ENCODE peak calls at places on chromosomes 2 and 18, in ten cellular contexts. W is fibroblast of lung, B is left ventricle myocardium inferior, C is epithelial cell of esophagus, D is spleen, K is neural progenitor cell, U is ovary, P is WTC11, O is HCT116, H is GM10248. F is an unnamed sample.

GRCh38 chr2:41735446-41735845 is 312.4 kb upstream of the PKDCC start:
- DNase-seq in W (no peak), B (no peak), C (no peak), D (no peak), K (no peak), U (no peak), P (no peak), O (no peak), H (no peak), F (no peak)

GRCh38 chr2:42136832-42137821 is 32.0 kb upstream of the EML4 start:
- DNase-seq in W (peak; percentile 63), B (no peak), C (no peak), D (no peak), K (no peak), U (no peak), P (no peak), O (no peak), H (no peak), F (no peak)

GRCh38 chr2:146081459-146081858 is 1561.5 kb upstream of the ZEB2 start:
- DNase-seq in W (no peak), B (no peak), C (no peak), D (no peak), K (no peak), U (no peak), P (no peak), O (no peak), H (no peak), F (no peak)

GRCh38 chr2:118913131-118913804 is 28.7 kb upstream of the MARCO start:
- DNase-seq in W (no peak), B (no peak), C (peak; percentile 27), D (no peak), K (no peak), U (no peak), P (no peak), O (no peak), H (no peak), F (no peak)

GRCh38 chr2:16250886-16251285 is 310.5 kb downstream of the MYCN start:
- DNase-seq in W (no peak), B (no peak), C (no peak), D (no peak), K (no peak), U (no peak), P (no peak), O (no peak), H (no peak), F (no peak)

GRCh38 chr18:10113156-10114022 is 199.6 kb downstream of the VAPA start:
- DNase-seq in W (no peak), B (no peak), C (no peak), D (no peak), K (no peak), U (no peak), P (no peak), O (no peak), H (no peak), F (no peak)

GRCh38 chr2:190136825-190137224 is 74.3 kb upstream of the MSTN start:
- DNase-seq in W (no peak), B (no peak), C (no peak), D (no peak), K (no peak), U (no peak), P (no peak), O (no peak), H (no peak), F (no peak)

GRCh38 chr2:110858993-110859770 is 126.8 kb downstream of the ACOXL start:
- DNase-seq in W (no peak), B (no peak), C (no peak), D (no peak), K (peak; percentile 35), U (no peak), P (no peak), O (no peak), H (no peak), F (no peak)

GRCh38 chr2:136254681-136255080 is 136.7 kb upstream of the CXCR4 start:
- DNase-seq in W (no peak), B (no peak), C (no peak), D (no peak), K (no peak), U (no peak), P (no peak), O (no peak), H (no peak), F (no peak)

GRCh38 chr2:136255127-136255526 is 137.2 kb upstream of the CXCR4 start:
- DNase-seq in W (no peak), B (no peak), C (no peak), D (no peak), K (no peak), U (no peak), P (no peak), O (no peak), H (no peak), F (no peak)

GRCh38 chr2:136253288-136254004 is 135.5 kb upstream of the CXCR4 start:
- DNase-seq in W (no peak), B (peak; percentile 37), C (no peak), D (peak; percentile 88), K (no peak), U (no peak), P (no peak), O (no peak), H (no peak), F (no peak)

GRCh38 chr2:136257893-136258292 is 139.9 kb upstream of the CXCR4 start:
- DNase-seq in W (no peak), B (no peak), C (no peak), D (no peak), K (no peak), U (no peak), P (no peak), O (no peak), H (no peak), F (no peak)

GRCh38 chr2:136255648-136256461 is 137.9 kb upstream of the CXCR4 start:
- DNase-seq in W (no peak), B (no peak), C (peak; percentile 15), D (peak; percentile 84), K (no peak), U (no peak), P (no peak), O (no peak), H (no peak), F (no peak)
- TF ChIP-seq CTCF in W (no peak), B (no peak), C (peak; percentile 18), D (no peak), K (no peak), U (no peak), P (no peak), O (no peak), H (no peak), F (no peak)

DNA sequence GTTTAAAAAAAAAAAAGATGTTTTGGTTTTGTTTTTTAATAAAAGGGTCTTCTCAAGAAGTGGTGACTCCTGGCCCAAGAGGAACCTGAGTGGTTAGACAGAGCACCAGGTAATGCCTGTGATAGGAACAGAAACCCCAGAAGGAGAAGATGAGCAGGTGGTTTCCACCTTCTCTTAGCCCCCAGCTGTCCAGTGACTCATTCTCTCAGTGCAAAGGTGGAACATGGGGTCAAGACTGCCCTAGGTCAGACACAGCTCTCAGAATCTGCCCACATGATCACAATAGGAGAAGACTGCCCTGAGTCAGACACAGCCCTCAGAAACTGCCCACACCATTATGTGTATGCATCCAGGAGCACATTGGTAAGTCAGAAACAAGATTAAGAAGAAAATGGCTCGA is 61.8 kb downstream of the TBC1D8 start:
- DNase-seq in W (no peak), B (no peak), C (no peak), D (no peak), K (no peak), U (no peak), P (no peak), O (no peak), H (peak; percentile 81), F (no peak)
- TF ChIP-seq CTCF in W (no peak), B (no peak), C (no peak), D (no peak), K (no peak), U (no peak), P (no peak), O (no peak), H (no peak), F (no peak)

DNA sequence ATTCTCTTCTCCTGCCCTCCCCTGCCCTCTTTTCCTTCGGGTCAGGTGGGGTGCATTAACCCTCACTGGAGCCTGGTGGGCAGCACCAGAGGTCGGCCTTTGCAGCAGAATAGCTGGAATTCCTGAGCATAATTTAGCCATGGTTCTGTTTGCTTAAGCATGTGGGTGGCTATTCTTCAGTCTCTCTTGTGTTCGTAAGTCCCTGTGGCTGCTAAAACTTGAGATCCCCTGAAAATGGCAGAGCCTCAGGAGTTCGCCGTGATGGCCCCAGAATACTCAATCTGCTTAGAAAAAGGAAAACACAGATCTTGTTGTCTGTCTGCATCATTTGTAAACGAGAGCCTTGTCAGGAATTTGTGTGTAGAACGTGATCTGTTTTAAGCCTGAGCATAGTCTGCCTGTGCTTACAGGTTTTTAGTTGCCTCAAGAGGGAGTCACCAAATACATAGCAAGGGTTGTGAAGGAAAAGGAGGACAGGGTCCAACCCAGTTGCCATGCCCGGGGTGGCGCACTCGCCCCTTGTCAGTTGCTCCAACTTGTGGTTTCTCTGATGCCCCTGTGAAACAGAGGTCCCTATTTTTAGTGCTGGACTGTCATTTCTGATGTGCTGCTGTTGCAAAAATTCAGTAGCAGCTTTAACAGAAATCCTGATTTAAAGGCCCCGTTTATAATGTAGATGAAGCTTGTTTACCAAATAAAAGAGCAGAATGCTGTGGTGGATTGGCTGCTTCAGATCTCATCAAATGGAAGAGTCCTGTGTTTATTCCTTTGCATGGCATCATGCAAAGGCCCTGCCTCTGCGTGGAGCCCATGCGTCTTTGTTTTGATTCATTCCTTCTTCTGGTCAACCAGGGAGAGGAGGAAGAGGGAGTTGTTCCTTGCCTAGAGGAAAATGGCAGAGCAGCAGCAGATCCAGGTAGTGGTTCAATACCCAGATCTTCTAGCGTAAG is 74.8 kb downstream of the WDSUB1 start:
- DNase-seq in W (peak; percentile 59), B (no peak), C (no peak), D (peak; percentile 35), K (peak; percentile 92), U (no peak), P (peak; percentile 56), O (no peak), H (no peak), F (peak; percentile 52)
- TF ChIP-seq CTCF in W (no peak), B (no peak), C (no peak), D (no peak), K (peak; percentile 13), U (no peak), P (no peak), O (no peak), H (no peak), F (peak; percentile 32)

DNA sequence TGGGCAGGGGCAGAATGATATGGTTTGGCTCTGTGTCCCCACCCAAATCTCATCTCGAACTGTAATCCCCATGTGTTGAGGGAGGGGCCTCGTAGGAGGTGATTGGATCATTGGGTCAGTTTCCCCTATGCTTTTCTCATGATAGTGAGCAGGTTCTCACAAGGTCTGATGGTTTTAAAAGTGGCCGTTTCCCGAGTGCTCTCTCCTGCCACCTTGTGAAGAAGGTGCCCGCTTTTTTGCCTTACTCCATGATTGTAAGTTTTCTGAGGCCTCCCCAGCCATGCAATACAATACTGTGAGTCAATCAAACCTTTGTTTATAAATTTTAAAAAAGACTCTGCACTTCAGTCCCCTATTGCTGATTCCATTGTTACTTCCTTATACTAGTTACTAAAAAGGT is 82.9 kb upstream of the CDKL4 start:
- DNase-seq in W (no peak), B (no peak), C (no peak), D (no peak), K (no peak), U (no peak), P (no peak), O (no peak), H (no peak), F (no peak)
- TF ChIP-seq CTCF in W (no peak), B (no peak), C (no peak), D (no peak), K (peak; percentile 19), U (no peak), P (no peak), O (peak; percentile 10), H (no peak), F (no peak)